ENCODE peak calls at places on chromosomes 7 and 10, in eight cellular contexts. M, C, Y, S, K, I, D and V are unnamed samples.

GRCh38 chr7:27689045-27689877 is 26.6 kb upstream of the HIBADH start:
- DNase-seq in M (no peak), C (peak; percentile 42), Y (no peak), S (no peak), K (no peak), I (no peak), D (no peak), V (peak; percentile 92)

GRCh38 chr10:126373137-126373536 is 15.1 kb downstream of the ADAM12 start:
- DNase-seq in M (no peak), C (no peak), Y (no peak), S (no peak), K (no peak), I (no peak), D (no peak), V (no peak)

GRCh38 chr10:59098387-59098786 is 78.1 kb upstream of the PHYHIPL start:
- DNase-seq in M (no peak), C (peak; percentile 46), Y (no peak), S (no peak), K (no peak), I (no peak), D (no peak), V (no peak)

GRCh38 chr10:5573968-5574641 is 49.3 kb downstream of the CALML3 start:
- DNase-seq in M (peak; percentile 78), C (no peak), Y (no peak), S (no peak), K (no peak), I (no peak), D (no peak), V (no peak)

GRCh38 chr7:101650579-101651081 is 21.5 kb upstream of the MYL10 start:
- DNase-seq in M (no peak), C (no peak), Y (no peak), S (no peak), K (no peak), I (no peak), D (no peak), V (no peak)

GRCh38 chr10:63208981-63209380 is 75.9 kb downstream of the NRBF2 start:
- DNase-seq in M (no peak), C (peak; percentile 66), Y (no peak), S (no peak), K (no peak), I (no peak), D (no peak), V (no peak)

GRCh38 chr7:28618383-28618782 is 206.1 kb downstream of the CREB5 start:
- DNase-seq in M (no peak), C (no peak), Y (no peak), S (no peak), K (no peak), I (no peak), D (no peak), V (no peak)

GRCh38 chr7:20624666-20625385 is 9.4 kb downstream of the ABCB5 start:
- DNase-seq in M (no peak), C (no peak), Y (no peak), S (no peak), K (no peak), I (no peak), D (no peak), V (no peak)

GRCh38 chr10:11345224-11346054 is 266.0 kb downstream of the USP6NL start:
- DNase-seq in M (no peak), C (no peak), Y (no peak), S (peak; percentile 10), K (no peak), I (no peak), D (no peak), V (peak; percentile 57)

GRCh38 chr7:16804674-16805439 is at the start of gene AGR2:
- DNase-seq in M (peak; percentile 64), C (no peak), Y (no peak), S (no peak), K (no peak), I (no peak), D (no peak), V (no peak)

GRCh38 chr10:35453855-35454532 is 117.7 kb downstream of the CCNY start:
- DNase-seq in M (no peak), C (peak; percentile 47), Y (no peak), S (no peak), K (no peak), I (no peak), D (no peak), V (no peak)

GRCh38 chr10:43160067-43160918 is 22.0 kb downstream of the CSGALNACT2 start:
- DNase-seq in M (no peak), C (peak; percentile 80), Y (peak; percentile 46), S (no peak), K (peak; percentile 38), I (no peak), D (no peak), V (peak; percentile 6)

GRCh38 chr7:27547401-27547800 is 115.3 kb downstream of the HIBADH start:
- DNase-seq in M (no peak), C (peak; percentile 23), Y (no peak), S (no peak), K (no peak), I (no peak), D (no peak), V (peak; percentile 96)

GRCh38 chr10:71534552-71535158 is 137.9 kb downstream of the CDH23 start:
- DNase-seq in M (no peak), C (no peak), Y (no peak), S (no peak), K (no peak), I (no peak), D (no peak), V (no peak)

GRCh38 chr7:28176645-28177044 is 4.0 kb downstream of the JAZF1 start:
- DNase-seq in M (no peak), C (no peak), Y (no peak), S (no peak), K (no peak), I (no peak), D (no peak), V (no peak)

GRCh38 chr7:1931248-1931950 is 261.3 kb downstream of the ELFN1 start:
- DNase-seq in M (no peak), C (peak; percentile 36), Y (no peak), S (no peak), K (no peak), I (no peak), D (no peak), V (no peak)

GRCh38 chr7:140082770-140083169 is 20.0 kb upstream of the PARP12 start:
- DNase-seq in M (no peak), C (no peak), Y (no peak), S (no peak), K (no peak), I (no peak), D (peak; percentile 64), V (no peak)

GRCh38 chr10:114571316-114571999 is 86.6 kb downstream of the ABLIM1 start:
- DNase-seq in M (no peak), C (no peak), Y (no peak), S (no peak), K (no peak), I (no peak), D (no peak), V (no peak)

GRCh38 chr7:75624134-75624832 is 114.5 kb downstream of the HIP1 start:
- DNase-seq in M (no peak), C (no peak), Y (no peak), S (no peak), K (no peak), I (no peak), D (no peak), V (no peak)

GRCh38 chr7:157634401-157635147 is 297.8 kb downstream of the DNAJB6 start:
- DNase-seq in M (no peak), C (no peak), Y (no peak), S (no peak), K (no peak), I (no peak), D (no peak), V (no peak)

GRCh38 chr7:30838008-30838407 is 66.8 kb downstream of the MINDY4 start:
- DNase-seq in M (no peak), C (no peak), Y (no peak), S (no peak), K (no peak), I (no peak), D (no peak), V (no peak)

GRCh38 chr10:95266674-95267095 is 24.1 kb downstream of the PDLIM1 start:
- DNase-seq in M (no peak), C (peak; percentile 83), Y (no peak), S (no peak), K (no peak), I (no peak), D (peak; percentile 50), V (peak; percentile 11)

GRCh38 chr10:113133497-113133896 is 183.4 kb downstream of the TCF7L2 start:
- DNase-seq in M (no peak), C (peak; percentile 12), Y (no peak), S (no peak), K (no peak), I (no peak), D (no peak), V (no peak)

GRCh38 chr10:87864497-87865059 is 1.2 kb downstream of the PTEN start:
- DNase-seq in M (no peak), C (no peak), Y (no peak), S (no peak), K (no peak), I (no peak), D (no peak), V (no peak)

GRCh38 chr10:126017961-126018560 is 121.7 kb downstream of the FANK1 start:
- DNase-seq in M (no peak), C (peak; percentile 78), Y (no peak), S (no peak), K (no peak), I (no peak), D (no peak), V (no peak)

GRCh38 chr10:59677253-59677831 is 32.3 kb downstream of the SLC16A9 start:
- DNase-seq in M (no peak), C (no peak), Y (no peak), S (no peak), K (no peak), I (no peak), D (no peak), V (no peak)

GRCh38 chr10:103736763-103737162 is 118.6 kb downstream of the SH3PXD2A start:
- DNase-seq in M (no peak), C (peak; percentile 31), Y (no peak), S (no peak), K (no peak), I (no peak), D (no peak), V (peak; percentile 91)

GRCh38 chr10:77605466-77605865 is 32.1 kb downstream of the KCNMA1 start:
- DNase-seq in M (no peak), C (no peak), Y (no peak), S (no peak), K (no peak), I (no peak), D (no peak), V (no peak)

GRCh38 chr10:12965571-12965970 is 35.9 kb downstream of the CCDC3 start:
- DNase-seq in M (no peak), C (no peak), Y (no peak), S (no peak), K (no peak), I (no peak), D (no peak), V (no peak)

GRCh38 chr7:89994483-89994882 is 159.8 kb upstream of the STEAP1 start:
- DNase-seq in M (no peak), C (no peak), Y (no peak), S (no peak), K (no peak), I (no peak), D (no peak), V (no peak)

GRCh38 chr10:87658858-87659555 is 671 bp upstream of the PAPSS2 start:
- DNase-seq in M (no peak), C (no peak), Y (no peak), S (no peak), K (no peak), I (no peak), D (no peak), V (no peak)